ENCODE peak calls at places on chromosome 3, in ten cellular contexts. Q, V, R, Z, W, L, O, Y, T and F are unnamed samples.

GRCh38 chr3:14605744-14606143 is 45.8 kb upstream of the CCDC174 start:
- DNase-seq in Q (no peak), V (no peak), R (peak), Z (no peak), W (no peak), L (no peak), O (no peak), Y (no peak), T (no peak), F (no peak)

GRCh38 chr3:177979684-177980083 is 556.6 kb upstream of the KCNMB2 start:
- DNase-seq in Q (no peak), V (no peak), R (no peak), Z (no peak), W (no peak), L (no peak), O (no peak), Y (no peak), T (no peak), F (no peak)

GRCh38 chr3:149016669-149017541 is 25.6 kb downstream of the GYG1 start:
- DNase-seq in Q (no peak), V (no peak), R (peak), Z (no peak), W (no peak), L (no peak), O (peak), Y (peak), T (no peak), F (no peak)

GRCh38 chr3:158539414-158540014 is 31.5 kb upstream of the MLF1 start:
- DNase-seq in Q (no peak), V (no peak), R (peak), Z (peak), W (no peak), L (peak), O (peak), Y (peak), T (peak), F (peak)

GRCh38 chr3:55585856-55586255 is 98.8 kb upstream of the WNT5A start:
- DNase-seq in Q (no peak), V (no peak), R (no peak), Z (no peak), W (no peak), L (no peak), O (no peak), Y (no peak), T (no peak), F (no peak)

GRCh38 chr3:64454179-64454578 is 228.9 kb upstream of the PRICKLE2 start:
- DNase-seq in Q (no peak), V (no peak), R (peak), Z (no peak), W (no peak), L (no peak), O (no peak), Y (peak), T (no peak), F (no peak)

GRCh38 chr3:19149388-19149787 is 1.1 kb downstream of the KCNH8 start:
- DNase-seq in Q (no peak), V (no peak), R (peak), Z (no peak), W (no peak), L (no peak), O (no peak), Y (peak), T (peak), F (peak)

GRCh38 chr3:99413504-99413903 is 224.9 kb upstream of the COL8A1 start:
- DNase-seq in Q (no peak), V (no peak), R (peak), Z (no peak), W (no peak), L (no peak), O (no peak), Y (no peak), T (no peak), F (peak)

GRCh38 chr3:188212308-188212969 is 58.5 kb downstream of the LPP start:
- DNase-seq in Q (no peak), V (no peak), R (no peak), Z (no peak), W (no peak), L (peak), O (no peak), Y (no peak), T (no peak), F (no peak)

GRCh38 chr3:39327746-39328349 is 1.7 kb upstream of the CCR8 start:
- DNase-seq in Q (no peak), V (no peak), R (no peak), Z (no peak), W (no peak), L (no peak), O (no peak), Y (no peak), T (peak), F (no peak)

DNA sequence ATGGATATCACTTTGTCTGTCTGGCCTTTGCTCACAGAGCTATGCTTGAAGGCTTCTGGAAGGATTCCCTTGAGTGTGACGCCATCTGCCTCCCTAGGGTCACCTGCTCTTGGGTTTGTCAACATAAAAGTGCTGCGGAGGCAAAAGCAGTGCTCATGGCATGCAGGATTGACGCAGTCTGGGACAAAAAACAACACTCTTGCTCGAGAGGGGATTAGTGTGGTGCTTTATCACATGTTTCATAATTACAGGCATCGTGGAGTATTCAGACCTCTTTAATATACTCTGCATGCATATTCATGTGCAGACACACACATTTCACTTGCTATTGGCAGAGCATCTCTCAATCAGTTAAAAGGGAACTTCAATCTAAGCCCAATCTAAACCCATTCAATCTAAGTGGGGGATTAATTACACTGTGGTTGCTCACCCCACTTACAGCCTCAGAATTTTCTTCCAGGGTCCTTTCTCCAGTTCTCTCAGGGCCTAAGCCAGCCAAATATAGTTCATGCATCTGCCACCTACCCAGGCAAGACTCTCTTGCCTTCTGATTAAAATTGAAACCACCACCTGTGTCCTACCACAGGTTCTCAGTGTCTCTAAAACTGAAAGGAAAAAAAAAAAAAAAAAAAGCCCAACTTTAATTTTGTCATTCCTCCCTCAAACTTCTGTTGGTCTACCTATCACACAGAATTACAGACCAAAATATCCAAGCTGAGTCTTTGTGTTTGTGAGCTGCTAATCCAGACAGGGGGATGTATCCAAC is 75.6 kb downstream of the BFSP2 start:
- DNase-seq in Q (no peak), V (no peak), R (no peak), Z (peak), W (peak), L (no peak), O (no peak), Y (no peak), T (peak), F (no peak)
- TF ChIP-seq CTCF in Q (no peak), V (no peak), R (no peak), Z (no peak), W (no peak), L (no peak), O (no peak), Y (no peak), T (no peak), F (no peak)

GRCh38 chr3:124995460-124995994 is 60.3 kb downstream of the HEG1 start:
- DNase-seq in Q (peak), V (no peak), R (peak), Z (peak), W (peak), L (peak), O (no peak), Y (no peak), T (peak), F (peak)
- TF ChIP-seq CTCF in Q (no peak), V (peak), R (peak), Z (no peak), W (peak), L (peak), O (peak), Y (peak), T (peak), F (peak)

DNA sequence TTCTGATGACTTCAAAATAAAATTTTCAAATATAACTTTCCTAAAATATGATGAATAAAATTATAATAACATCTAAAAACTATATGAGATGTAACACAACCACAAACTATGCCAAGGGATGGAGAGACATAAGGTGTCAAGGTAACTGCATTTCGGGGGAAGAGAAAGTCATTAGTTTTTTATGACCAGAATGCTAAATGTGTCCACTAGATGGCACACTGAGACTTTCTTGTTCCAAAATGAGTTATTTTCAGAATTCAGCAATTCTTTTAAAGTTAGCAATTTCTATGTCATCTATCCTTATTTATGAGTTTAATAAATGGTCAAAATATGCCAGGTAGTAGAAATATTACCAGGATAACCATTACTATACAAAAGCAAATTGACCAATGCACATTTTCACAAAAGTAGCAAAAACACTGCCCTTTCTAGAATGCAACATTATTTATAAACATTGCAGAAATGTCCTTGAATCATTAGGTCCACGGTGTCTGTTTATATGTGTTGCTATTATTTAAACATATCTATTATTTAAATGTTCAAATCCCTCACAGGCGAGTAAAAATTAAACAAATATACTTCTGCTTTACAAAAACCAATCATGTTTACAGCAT is 374.2 kb downstream of the PLCL2 start:
- DNase-seq in Q (no peak), V (no peak), R (peak), Z (no peak), W (no peak), L (peak), O (peak), Y (no peak), T (peak), F (peak)
- TF ChIP-seq CTCF in Q (peak), V (peak), R (peak), Z (peak), W (peak), L (peak), O (peak), Y (peak), T (peak), F (peak)

GRCh38 chr3:197303452-197303851 is 5.0 kb upstream of the DLG1 start:
- DNase-seq in Q (no peak), V (no peak), R (no peak), Z (no peak), W (no peak), L (no peak), O (no peak), Y (no peak), T (no peak), F (no peak)

GRCh38 chr3:197300361-197300760 is 1.9 kb upstream of the DLG1 start:
- DNase-seq in Q (no peak), V (no peak), R (no peak), Z (no peak), W (no peak), L (no peak), O (no peak), Y (no peak), T (no peak), F (no peak)

GRCh38 chr3:197302033-197302432 is 3.6 kb upstream of the DLG1 start:
- DNase-seq in Q (no peak), V (no peak), R (no peak), Z (no peak), W (no peak), L (no peak), O (no peak), Y (no peak), T (no peak), F (no peak)

GRCh38 chr3:197305854-197306253 is 7.4 kb upstream of the DLG1 start:
- DNase-seq in Q (no peak), V (no peak), R (no peak), Z (no peak), W (no peak), L (no peak), O (no peak), Y (no peak), T (no peak), F (no peak)

GRCh38 chr3:197302696-197303341 is 4.4 kb upstream of the DLG1 start:
- DNase-seq in Q (no peak), V (no peak), R (peak), Z (no peak), W (no peak), L (no peak), O (no peak), Y (peak), T (no peak), F (no peak)
- TF ChIP-seq CTCF in Q (no peak), V (no peak), R (no peak), Z (no peak), W (no peak), L (no peak), O (no peak), Y (peak), T (no peak), F (no peak)